ENCODE peak calls at places on chromosomes 4 and X, in eight cellular contexts. U, N, Z, X, F, H, D and C are unnamed samples.

GRCh38 chr4:8537041-8537461 is 43.1 kb upstream of the GPR78 start:
- DNase-seq in U (peak), D (no peak), F (peak), N (peak), H (no peak), Z (peak), X (peak), C (no peak)

GRCh38 chr4:57023104-57023503 is 44.4 kb downstream of the POLR2B start:
- DNase-seq in X (peak), N (peak), F (no peak), Z (peak), D (no peak), U (no peak), H (no peak), C (no peak)

GRCh38 chr4:145805490-145805889 is 125.5 kb downstream of the C4orf51 start:
- DNase-seq in D (peak), X (no peak), N (no peak), F (peak), Z (no peak), U (peak), H (no peak), C (no peak)

GRCh38 chr4:186265683-186266648 is at the start of gene F11:
- DNase-seq in D (peak), X (no peak), Z (no peak), F (no peak), H (no peak), N (no peak), U (peak), C (no peak)

GRCh38 chrX:64204701-64205440 is 637 bp downstream of the AMER1 start:
- DNase-seq in N (peak), U (peak), Z (peak), D (peak), F (peak), X (peak), H (peak), C (no peak)

GRCh38 chrX:2226906-2227656 is 273.7 kb downstream of the DHRSX start:
- DNase-seq in H (no peak), F (no peak), D (no peak), N (no peak), X (no peak), Z (no peak), U (no peak), C (no peak)

GRCh38 chr4:170004656-170005250 is 21.4 kb downstream of the MFAP3L start:
- DNase-seq in U (no peak), N (no peak), H (no peak), F (no peak), X (no peak), D (no peak), Z (no peak), C (peak)

GRCh38 chrX:141669689-141670088 is 28.9 kb downstream of the SPANXD start:
- DNase-seq in Z (no peak), H (no peak), N (no peak), F (no peak), D (no peak), U (no peak), X (no peak), C (no peak)

GRCh38 chr4:180377741-180378140 is 1865.5 kb upstream of the TENM3 start:
- DNase-seq in X (no peak), Z (no peak), F (no peak), U (no peak), H (no peak), D (no peak), N (no peak), C (no peak)

GRCh38 chr4:169993531-169993930 is 32.7 kb downstream of the MFAP3L start:
- DNase-seq in X (no peak), D (no peak), F (no peak), H (no peak), Z (no peak), U (no peak), N (no peak), C (no peak)

GRCh38 chr4:83504544-83504943 is 19.6 kb upstream of the ABRAXAS1 start:
- DNase-seq in F (no peak), D (no peak), H (no peak), X (no peak), Z (no peak), N (no peak), U (peak), C (no peak)

GRCh38 chr4:2397596-2398379 is 20.7 kb downstream of the ZFYVE28 start:
- DNase-seq in N (no peak), X (no peak), H (no peak), U (no peak), Z (no peak), F (no peak), D (no peak), C (no peak)

GRCh38 chrX:39336709-39337294 is 535.5 kb downstream of the MID1IP1 start:
- DNase-seq in D (no peak), N (no peak), U (peak), X (peak), H (no peak), Z (peak), F (no peak), C (no peak)

GRCh38 chrX:139112432-139112831 is 400.9 kb upstream of the FGF13 start:
- DNase-seq in X (peak), N (peak), U (peak), F (no peak), H (no peak), D (no peak), Z (no peak), C (no peak)

GRCh38 chr4:107153228-107153627 is 117.1 kb upstream of the DKK2 start:
- DNase-seq in U (peak), X (peak), Z (peak), N (no peak), D (peak), H (peak), F (no peak), C (peak)

GRCh38 chr4:23368081-23368697 is 521.7 kb downstream of the PPARGC1A start:
- DNase-seq in D (peak), U (peak), H (peak), Z (no peak), F (no peak), N (peak), X (no peak), C (peak)

GRCh38 chrX:97481228-97481627 is 597.5 kb downstream of the RPA4 start:
- DNase-seq in H (no peak), F (peak), U (no peak), N (no peak), Z (no peak), D (no peak), X (no peak), C (no peak)

GRCh38 chrX:41922694-41923171 is 621 bp downstream of the CASK start:
- DNase-seq in N (peak), H (no peak), U (peak), X (peak), D (peak), Z (peak), F (no peak), C (no peak)

GRCh38 chr4:19152264-19152663 is 1099.4 kb upstream of the SLIT2 start:
- DNase-seq in Z (no peak), N (no peak), X (no peak), F (no peak), U (no peak), D (no peak), H (no peak), C (no peak)

GRCh38 chr4:166458756-166459155 is 585.7 kb downstream of the TLL1 start:
- DNase-seq in X (peak), H (no peak), Z (no peak), D (no peak), N (peak), F (no peak), U (no peak), C (no peak)

GRCh38 chrX:11965436-11965835 is 172.8 kb upstream of the FRMPD4 start:
- DNase-seq in N (no peak), U (no peak), D (no peak), Z (peak), H (no peak), F (no peak), X (no peak), C (no peak)

GRCh38 chr4:152850377-152850776 is 70.6 kb downstream of the ARFIP1 start:
- DNase-seq in H (peak), U (peak), X (peak), Z (no peak), F (peak), N (peak), D (peak), C (no peak)

GRCh38 chr4:56613101-56613862 is 67.8 kb downstream of the HOPX start:
- DNase-seq in N (peak), F (no peak), D (peak), X (peak), U (peak), H (no peak), Z (peak), C (no peak)

GRCh38 chr4:118941149-118941548 is 52.5 kb downstream of the SYNPO2 start:
- DNase-seq in H (no peak), N (peak), U (peak), Z (no peak), X (peak), D (no peak), F (no peak), C (no peak)

GRCh38 chr4:124212835-124213640 is 499.5 kb downstream of the ANKRD50 start:
- DNase-seq in Z (peak), N (no peak), F (no peak), H (no peak), D (no peak), X (peak), U (peak), C (no peak)

GRCh38 chr4:127134490-127134889 is 498.3 kb upstream of the INTU start:
- DNase-seq in U (no peak), Z (no peak), D (no peak), N (no peak), F (no peak), X (no peak), H (no peak), C (no peak)

GRCh38 chr4:932713-933070 is 432 bp downstream of the TMEM175 start:
- DNase-seq in N (no peak), F (no peak), D (no peak), X (no peak), U (no peak), Z (no peak), H (no peak), C (peak)

GRCh38 chrX:153794897-153795816 is 689 bp downstream of the SSR4 start:
- DNase-seq in Z (peak), F (no peak), U (no peak), D (no peak), N (no peak), X (peak), H (peak), C (no peak)

GRCh38 chrX:622104-622503 is 8.5 kb upstream of the SHOX start:
- DNase-seq in N (no peak), D (no peak), X (no peak), Z (no peak), U (no peak), H (no peak), F (no peak), C (no peak)

GRCh38 chrX:38879631-38880220 is 78.5 kb downstream of the MID1IP1 start:
- DNase-seq in X (no peak), Z (no peak), U (no peak), F (no peak), D (no peak), H (no peak), N (peak), C (no peak)

GRCh38 chr4:602559-602942 is 22.8 kb upstream of the PDE6B start:
- DNase-seq in H (peak), D (peak), F (peak), U (peak), X (peak), Z (no peak), N (peak), C (peak)

GRCh38 chr4:19936471-19936870 is 315.2 kb upstream of the SLIT2 start:
- DNase-seq in Z (no peak), H (no peak), F (no peak), D (no peak), X (peak), U (no peak), N (no peak), C (no peak)

GRCh38 chr4:6706173-6706572 is 3.5 kb downstream of the MRFAP1L1 start:
- DNase-seq in H (no peak), X (no peak), F (no peak), Z (no peak), D (no peak), U (no peak), N (no peak), C (no peak)

GRCh38 chr4:83152771-83153170 is 38.2 kb upstream of the PLAC8 start:
- DNase-seq in D (no peak), F (no peak), X (peak), N (no peak), U (no peak), H (no peak), Z (peak), C (no peak)

GRCh38 chrX:132480581-132481203 is 8.1 kb downstream of the MBNL3 start:
- DNase-seq in D (no peak), F (peak), Z (peak), H (peak), X (peak), U (peak), N (peak), C (no peak)

GRCh38 chrX:136694491-136695087 is 46.6 kb downstream of the CD40LG start:
- DNase-seq in F (no peak), N (peak), X (peak), D (peak), H (peak), Z (peak), U (peak), C (peak)

GRCh38 chrX:71671043-71671829 is 3.9 kb downstream of the LOC101059915 start:
- DNase-seq in D (no peak), N (peak), H (no peak), X (no peak), F (no peak), U (no peak), Z (no peak), C (no peak)

GRCh38 chr4:61527886-61528285 is 327.8 kb downstream of the ADGRL3 start:
- DNase-seq in Z (no peak), U (no peak), N (no peak), H (no peak), D (no peak), X (no peak), F (no peak), C (no peak)

GRCh38 chr4:32929738-32930688 is 2209.8 kb downstream of the PCDH7 start:
- DNase-seq in Z (no peak), U (no peak), N (no peak), D (no peak), X (no peak), F (no peak), H (no peak), C (no peak)

GRCh38 chrX:130848763-130849162 is 54.2 kb downstream of the ENOX2 start:
- DNase-seq in X (no peak), D (no peak), Z (no peak), F (no peak), U (no peak), N (no peak), H (no peak), C (no peak)
- H3K4me3 ChIP-seq in X (no peak), D (no peak), Z (no peak), F (no peak), U (no peak), N (no peak), H (no peak), C (no peak)

GRCh38 chrX:45852884-45853283 is 652.2 kb upstream of the DIPK2B start:
- DNase-seq in F (no peak), U (no peak), X (peak), D (peak), N (peak), H (no peak), Z (no peak), C (no peak)
- H3K4me2 ChIP-seq in F (peak), U (no peak), X (peak), D (peak), N (peak), H (no peak), Z (no peak), C (no peak)

DNA sequence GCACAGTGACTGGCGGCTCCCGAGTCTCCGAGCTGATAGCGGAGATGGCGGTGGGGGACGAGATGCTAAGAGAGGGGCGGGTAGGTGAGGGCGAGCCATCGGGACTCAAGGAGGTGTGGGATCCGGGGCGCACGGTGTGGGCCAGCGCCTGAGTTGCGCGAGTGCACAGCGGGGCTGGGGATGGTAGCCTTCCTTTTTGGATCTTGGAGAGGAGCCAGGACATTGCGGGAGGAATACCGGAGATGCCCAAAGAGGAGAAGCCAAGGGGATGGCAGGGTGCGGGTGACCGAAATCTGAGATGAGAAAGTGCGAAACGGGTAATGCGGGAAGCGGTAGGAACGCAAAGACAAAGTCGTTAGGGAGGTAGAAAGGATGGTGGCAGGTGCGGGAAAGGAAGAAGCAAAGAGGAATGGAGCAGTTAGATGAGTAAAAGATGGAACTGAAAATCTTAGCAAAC is 438 bp upstream of the FAM184B start:
- DNase-seq in H (no peak), F (no peak), Z (no peak), D (peak), X (peak), U (no peak), N (no peak), C (no peak)
- H3K4me3 ChIP-seq in H (no peak), F (no peak), Z (peak), D (peak), X (peak), U (peak), N (peak), C (peak)

DNA sequence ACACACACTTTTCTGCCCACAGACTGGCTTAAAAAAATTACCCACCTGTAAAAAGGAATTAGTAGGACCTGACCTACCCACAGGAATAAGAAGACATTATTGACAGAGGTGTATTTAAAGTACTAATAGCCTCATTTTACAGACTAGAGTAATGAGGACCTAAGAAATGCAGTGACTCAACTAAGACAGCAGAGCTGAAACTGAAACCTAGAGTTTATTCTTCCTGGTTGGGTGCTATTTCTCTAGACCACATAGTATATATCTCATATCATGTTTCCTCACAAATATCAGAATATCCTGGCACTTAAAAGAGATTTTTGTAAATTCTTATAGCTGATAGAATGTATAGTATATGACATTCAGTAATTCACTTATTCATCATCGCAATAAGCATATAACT is 435.0 kb downstream of the MAGEE1 start:
- DNase-seq in U (no peak), N (no peak), X (no peak), H (no peak), Z (no peak), D (no peak), F (no peak), C (no peak)
- H3K4me2 ChIP-seq in U (no peak), N (no peak), X (no peak), H (no peak), Z (no peak), D (no peak), F (no peak), C (no peak)

DNA sequence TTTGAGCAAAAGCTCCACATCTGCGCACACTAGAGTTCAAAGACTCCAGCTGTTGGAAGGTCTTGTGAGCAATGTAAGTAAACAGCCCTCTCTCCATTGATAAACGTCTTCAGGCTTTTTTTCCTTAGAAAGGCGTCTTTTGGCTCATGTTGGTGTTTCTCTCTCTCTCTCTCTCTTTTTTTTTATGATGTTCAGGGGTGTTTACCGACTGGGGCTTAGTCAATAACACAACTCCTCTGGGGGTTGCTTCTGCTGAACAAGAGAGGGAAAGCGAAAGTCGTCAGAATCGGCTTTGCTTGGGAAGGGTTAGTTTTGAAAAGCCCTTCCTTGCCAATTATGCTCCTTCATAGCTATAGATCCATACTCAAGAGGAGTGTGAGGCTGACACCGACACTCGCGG is 53.1 kb upstream of the C1QTNF7 start:
- DNase-seq in X (peak), U (no peak), F (no peak), Z (no peak), H (no peak), N (no peak), D (no peak), C (no peak)
- H3K4me3 ChIP-seq in X (peak), U (no peak), F (no peak), Z (no peak), H (no peak), N (no peak), D (no peak), C (no peak)